ENCODE peak calls at places on chromosomes 1 and 21, in five cellular contexts. Z, D, W, M and J are unnamed samples.

GRCh38 chr1:110067957-110068645 is 2.4 kb downstream of the ALX3 start:
- DNase-seq in D (no peak), W (no peak), M (no peak), Z (no peak), J (no peak)

GRCh38 chr1:210025870-210026269 is 87.9 kb downstream of the SYT14 start:
- DNase-seq in W (no peak), Z (no peak), M (no peak), D (no peak), J (no peak)

GRCh38 chr1:228094432-228095016 is 8.6 kb downstream of the C1orf35 start:
- DNase-seq in Z (no peak), D (no peak), W (no peak), M (no peak), J (no peak)

GRCh38 chr1:206935491-206936067 is 10.7 kb downstream of the PIGR start:
- DNase-seq in Z (no peak), D (no peak), M (no peak), W (no peak), J (peak)

GRCh38 chr1:204384636-204385354 is 25.1 kb upstream of the PLEKHA6 start:
- DNase-seq in Z (peak), W (no peak), D (no peak), M (no peak), J (no peak)

GRCh38 chr1:209409786-209410185 is 173.7 kb upstream of the CAMK1G start:
- DNase-seq in D (no peak), Z (no peak), W (no peak), M (no peak), J (peak)

GRCh38 chr1:113396585-113396984 is 6.3 kb downstream of the MAGI3 start:
- DNase-seq in M (no peak), W (no peak), Z (no peak), D (no peak), J (peak)

GRCh38 chr1:108692724-108693655 is 880 bp downstream of the PRPF38B start:
- DNase-seq in W (peak), Z (peak), D (peak), M (peak), J (peak)

GRCh38 chr1:225653463-225654276 is 747 bp upstream of the ENAH start:
- DNase-seq in M (peak), W (peak), D (no peak), Z (peak), J (peak)

GRCh38 chr1:94906382-94906781 is 20.5 kb downstream of the CNN3 start:
- DNase-seq in D (no peak), W (no peak), M (no peak), Z (no peak), J (no peak)

GRCh38 chr1:94326329-94326728 is 88.9 kb upstream of the ARHGAP29 start:
- DNase-seq in D (no peak), W (no peak), Z (no peak), M (no peak), J (no peak)

GRCh38 chr1:30407030-30407861 is 316.1 kb downstream of the MATN1 start:
- DNase-seq in D (no peak), Z (peak), W (peak), M (no peak), J (no peak)

GRCh38 chr21:14737922-14738321 is 191.8 kb upstream of the SAMSN1 start:
- DNase-seq in W (no peak), M (peak), D (peak), Z (peak), J (peak)

GRCh38 chr1:39151267-39151666 is 53.2 kb upstream of the MACF1 start:
- DNase-seq in Z (no peak), D (no peak), W (no peak), M (no peak), J (no peak)

GRCh38 chr1:221725683-221726330 is 16.1 kb downstream of the DUSP10 start:
- DNase-seq in Z (no peak), M (no peak), W (no peak), D (no peak), J (no peak)

GRCh38 chr1:19010995-19011696 is 54.7 kb upstream of the IFFO2 start:
- DNase-seq in M (peak), W (peak), D (no peak), Z (peak), J (peak)

GRCh38 chr21:42125571-42126544 is 54.7 kb downstream of the UMODL1 start:
- DNase-seq in Z (no peak), M (no peak), W (no peak), D (no peak), J (no peak)